ENCODE peak calls at places on chromosome 21, in eight cellular contexts. E is heart right ventricle, B is transverse colon, X is fibroblast of lung, Q is GM23338, U is astrocyte, K is heart left ventricle, L is MM.1S. Y is an unnamed sample.

GRCh38 chr21:16425297-16425696 is 695.5 kb downstream of the USP25 start:
- DNase-seq in E (no peak), L (no peak), B (no peak), U (no peak), X (no peak), Q (no peak), K (no peak), Y (no peak)

GRCh38 chr21:34061983-34062382 is 11.4 kb upstream of the MRPS6 start:
- DNase-seq in B (no peak), K (no peak), X (no peak), L (no peak), Q (peak; percentile 58), U (no peak), E (no peak), Y (no peak)

GRCh38 chr21:28337319-28337718 is 655.4 kb downstream of the LTN1 start:
- DNase-seq in U (peak; percentile 24), E (no peak), L (peak; percentile 57), K (no peak), Q (peak; percentile 45), X (peak; percentile 44), B (no peak), Y (no peak)

GRCh38 chr21:32544697-32545096 is 40.6 kb downstream of the TCP10L start:
- DNase-seq in K (no peak), L (peak; percentile 1), Q (no peak), U (no peak), X (no peak), B (no peak), E (no peak), Y (no peak)

GRCh38 chr21:34039678-34040382 is 33.5 kb upstream of the MRPS6 start:
- DNase-seq in X (no peak), B (no peak), Q (peak; percentile 64), L (no peak), U (no peak), K (no peak), E (no peak), Y (no peak)

GRCh38 chr21:42140196-42140934 is 69.2 kb downstream of the UMODL1 start:
- DNase-seq in X (no peak), U (no peak), B (no peak), Q (no peak), K (no peak), E (no peak), L (no peak), Y (peak; percentile 66)

GRCh38 chr21:33644383-33645074 is 2.2 kb downstream of the ITSN1 start:
- DNase-seq in E (no peak), U (peak; percentile 60), L (no peak), K (no peak), Q (peak; percentile 22), B (no peak), X (peak; percentile 68), Y (peak; percentile 89)

GRCh38 chr21:14673649-14674048 is 127.5 kb upstream of the SAMSN1 start:
- DNase-seq in X (no peak), Q (no peak), E (no peak), K (no peak), B (no peak), U (no peak), L (no peak), Y (no peak)

GRCh38 chr21:28215214-28215954 is 777.3 kb downstream of the LTN1 start:
- DNase-seq in L (no peak), U (peak; percentile 44), B (no peak), E (no peak), X (peak; percentile 53), Q (no peak), K (peak; percentile 31), Y (peak; percentile 64)

GRCh38 chr21:31772674-31773555 is 41.0 kb upstream of the SCAF4 start:
- DNase-seq in E (no peak), K (no peak), X (no peak), B (no peak), Q (no peak), U (no peak), L (peak; percentile 77), Y (peak; percentile 17)

GRCh38 chr21:26920055-26920454 is 46.8 kb downstream of the ADAMTS5 start:
- DNase-seq in L (no peak), X (no peak), Q (no peak), B (no peak), U (no peak), E (no peak), K (no peak), Y (no peak)

GRCh38 chr21:43609501-43610340 is 49.6 kb downstream of the HSF2BP start:
- DNase-seq in K (no peak), L (no peak), Q (no peak), E (no peak), X (peak; percentile 82), U (peak; percentile 80), B (peak; percentile 71), Y (no peak)

GRCh38 chr21:38669186-38669585 is 136.5 kb upstream of the ETS2 start:
- DNase-seq in E (no peak), K (no peak), B (peak; percentile 24), L (peak; percentile 44), X (peak; percentile 36), Q (peak; percentile 60), U (peak; percentile 21), Y (no peak)

GRCh38 chr21:22468893-22469292 is 1470.7 kb downstream of the NCAM2 start:
- DNase-seq in Q (no peak), K (no peak), L (no peak), X (no peak), E (no peak), B (no peak), U (no peak), Y (peak; percentile 32)

GRCh38 chr21:38599381-38599975 is 101.2 kb upstream of the ERG start:
- DNase-seq in E (no peak), L (no peak), X (no peak), U (no peak), K (no peak), Q (no peak), B (no peak), Y (no peak)

GRCh38 chr21:42063578-42064521 is 7.3 kb upstream of the UMODL1 start:
- DNase-seq in L (peak; percentile 98), Q (peak; percentile 20), X (peak; percentile 20), U (no peak), K (no peak), B (peak; percentile 71), E (no peak), Y (peak; percentile 47)

GRCh38 chr21:35053356-35054096 is 4.4 kb upstream of the RUNX1 start:
- DNase-seq in E (no peak), L (no peak), U (peak; percentile 20), Q (no peak), K (no peak), B (no peak), X (peak; percentile 39), Y (no peak)

GRCh38 chr21:14916676-14917141 is 148.1 kb downstream of the NRIP1 start:
- DNase-seq in X (peak; percentile 43), B (peak; percentile 10), L (no peak), E (no peak), Q (peak; percentile 80), K (no peak), U (peak; percentile 34), Y (no peak)

GRCh38 chr21:35164971-35165483 is 115.9 kb upstream of the RUNX1 start:
- DNase-seq in X (no peak), B (no peak), U (no peak), L (no peak), K (no peak), E (no peak), Q (no peak), Y (no peak)

GRCh38 chr21:44874240-44874496 is 678 bp upstream of the PTTG1IP start:
- DNase-seq in X (no peak), K (no peak), L (no peak), E (no peak), Q (no peak), U (no peak), B (no peak), Y (peak; percentile 67)
- H3K27ac ChIP-seq in X (peak overlapping the region; percentile 56), K (peak overlapping the region; percentile 92), L (peak overlapping the region; percentile 70), E (peak overlapping the region; percentile 83), Q (no peak overlapping the region), U (peak overlapping the region; percentile 33), B (peak overlapping the region; percentile 97), Y (peak overlapping the region; percentile 69)

DNA sequence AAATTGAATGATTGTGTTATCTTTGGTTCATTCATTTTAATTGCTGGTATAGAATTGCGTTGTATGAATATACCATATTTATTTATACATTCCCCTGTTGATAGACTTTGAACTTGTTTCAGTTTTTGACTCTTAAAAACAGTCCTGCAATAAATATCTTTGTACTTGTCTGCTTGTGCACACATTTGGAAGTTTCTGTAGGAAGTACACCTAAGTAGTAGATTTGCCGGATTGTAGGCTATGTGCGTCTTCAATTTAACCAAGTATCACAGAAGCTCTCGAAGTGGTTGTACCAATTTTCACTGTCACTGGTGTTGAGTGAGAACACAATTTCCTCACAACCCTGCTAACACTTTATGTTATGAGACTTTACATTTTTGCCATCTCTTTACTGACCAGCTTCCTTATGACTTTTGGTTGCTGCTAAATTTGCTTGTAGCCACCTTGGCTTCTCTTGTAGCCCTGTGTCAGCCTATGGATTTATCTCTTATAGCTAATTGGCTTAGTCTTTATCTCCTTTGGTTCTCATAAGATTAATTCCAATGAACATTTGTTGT is 2.2 kb downstream of the TTC3 start:
- DNase-seq in K (no peak), L (no peak), E (no peak), Q (no peak), X (no peak), B (no peak), U (no peak), Y (no peak)
- H3K4me3 ChIP-seq in K (no peak overlapping the region), L (no peak overlapping the region), E (no peak overlapping the region), Q (no peak overlapping the region), X (no peak overlapping the region), B (no peak overlapping the region), U (no peak overlapping the region), Y (no peak overlapping the region)

DNA sequence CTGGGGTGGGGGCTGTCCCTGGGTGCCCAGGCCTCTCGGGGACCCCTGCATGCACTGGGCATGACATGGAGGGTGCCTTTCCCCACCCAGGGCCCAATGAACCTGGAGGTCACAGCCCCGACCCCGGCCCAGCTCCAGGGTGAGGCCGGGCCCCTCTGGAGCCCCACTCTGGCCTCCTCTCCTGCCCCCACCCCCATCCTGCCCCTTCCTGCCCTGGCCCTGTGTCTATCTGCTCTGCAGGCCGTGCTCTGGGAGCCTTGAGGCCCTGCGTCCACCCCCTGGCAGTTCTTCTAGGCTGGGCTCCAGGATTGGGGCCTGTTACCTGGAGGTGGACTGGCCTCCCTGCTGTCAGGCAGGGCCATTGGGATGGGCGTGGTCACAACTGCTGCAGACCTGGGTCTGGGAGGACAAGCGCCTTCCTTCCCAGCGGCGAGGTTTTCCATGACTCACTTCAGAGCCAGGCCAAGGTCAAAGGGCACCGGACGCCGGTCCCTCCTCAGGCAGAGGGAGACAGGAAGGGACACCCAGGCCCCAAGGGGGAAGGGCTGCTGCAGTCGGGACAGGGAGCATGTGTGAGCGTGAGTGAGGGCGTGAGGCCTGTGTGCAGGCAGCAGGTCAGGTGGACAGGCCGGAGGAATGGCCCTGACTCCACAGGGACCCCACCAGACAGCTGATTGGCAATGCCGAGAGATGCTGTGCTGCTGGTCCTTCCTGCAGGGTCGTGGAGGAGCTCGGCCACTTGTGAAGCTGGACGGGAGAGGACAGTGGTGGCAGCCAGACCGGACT is 31.1 kb upstream of the POFUT2 start:
- DNase-seq in E (peak; percentile 88), X (peak; percentile 52), U (no peak), Q (no peak), K (peak; percentile 91), L (no peak), B (peak; percentile 50), Y (peak; percentile 86)
- H3K27ac ChIP-seq in E (peak overlapping the region; percentile 85), X (peak overlapping the region; percentile 81), U (peak overlapping the region; percentile 84), Q (no peak overlapping the region), K (peak overlapping the region; percentile 84), L (no peak overlapping the region), B (peak overlapping the region; percentile 78), Y (no peak overlapping the region)

DNA sequence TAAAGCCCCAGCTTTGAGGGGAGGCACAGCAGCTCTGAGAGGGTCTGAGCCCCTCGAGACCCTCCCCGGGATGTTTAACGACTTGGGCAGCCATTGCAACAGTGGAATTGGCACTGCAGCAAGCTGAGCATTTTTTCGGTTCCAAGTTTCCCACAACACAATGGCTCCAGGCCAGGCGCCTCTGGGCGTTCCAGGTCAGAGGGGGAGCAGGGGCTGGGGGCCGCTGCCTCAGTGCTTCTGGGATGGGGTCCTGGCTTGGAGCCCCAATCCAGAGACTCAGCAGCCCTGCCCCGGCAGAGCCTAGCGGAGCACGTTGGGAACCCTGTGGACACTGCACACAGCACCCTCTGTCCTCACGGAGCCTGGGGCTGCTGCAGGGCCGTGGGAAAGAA is 50.0 kb downstream of the COL18A1 start:
- DNase-seq in B (no peak), X (peak; percentile 41), Q (no peak), E (peak; percentile 37), K (no peak), U (no peak), L (no peak), Y (no peak)
- H3K4me3 ChIP-seq in B (no peak overlapping the region), X (no peak overlapping the region), Q (no peak overlapping the region), E (peak overlapping the region; percentile 46), K (peak overlapping the region; percentile 42), U (peak overlapping the region; percentile 28), L (no peak overlapping the region), Y (peak overlapping the region; percentile 52)